ENCODE peak calls at places on chromosomes 7 and 10, in six cellular contexts. One of them, this sample, is unnamed.

GRCh38 chr10:96017227-96017687 is 26.1 kb upstream of the CCNJ start:
- DNase-seq in tibial nerve: no peak
- DNase-seq in pancreas: no peak
- DNase-seq in PC-3: peak
- DNase-seq in CD8-positive, alpha-beta memory T cell: peak
- DNase-seq in hepatocyte: peak
- DNase-seq in this sample: no peak

GRCh38 chr10:85864866-85865526 is 501.6 kb downstream of the GRID1 start:
- DNase-seq in pancreas: no peak
- DNase-seq in tibial nerve: no peak
- DNase-seq in CD8-positive, alpha-beta memory T cell: no peak
- DNase-seq in PC-3: no peak
- DNase-seq in hepatocyte: peak
- DNase-seq in this sample: no peak

GRCh38 chr10:133359554-133359971 is 1.7 kb upstream of the FUOM start:
- DNase-seq in tibial nerve: no peak
- DNase-seq in hepatocyte: peak
- DNase-seq in PC-3: peak
- DNase-seq in CD8-positive, alpha-beta memory T cell: no peak
- DNase-seq in pancreas: peak
- DNase-seq in this sample: no peak

GRCh38 chr7:151745090-151745638 is 131.8 kb downstream of the PRKAG2 start:
- DNase-seq in hepatocyte: peak
- DNase-seq in PC-3: peak
- DNase-seq in CD8-positive, alpha-beta memory T cell: no peak
- DNase-seq in pancreas: peak
- DNase-seq in tibial nerve: peak
- DNase-seq in this sample: no peak

GRCh38 chr7:141648276-141649114 is 53.5 kb downstream of the DENND11 start:
- DNase-seq in pancreas: no peak
- DNase-seq in CD8-positive, alpha-beta memory T cell: no peak
- DNase-seq in hepatocyte: no peak
- DNase-seq in tibial nerve: no peak
- DNase-seq in PC-3: no peak
- DNase-seq in this sample: no peak

GRCh38 chr10:32357056-32357735 is 10.2 kb upstream of the EPC1 start:
- DNase-seq in tibial nerve: no peak
- DNase-seq in hepatocyte: no peak
- DNase-seq in pancreas: no peak
- DNase-seq in PC-3: no peak
- DNase-seq in CD8-positive, alpha-beta memory T cell: no peak
- DNase-seq in this sample: no peak

GRCh38 chr7:156607332-156608175 is 33.0 kb upstream of the RNF32 start:
- DNase-seq in hepatocyte: no peak
- DNase-seq in PC-3: no peak
- DNase-seq in pancreas: no peak
- DNase-seq in CD8-positive, alpha-beta memory T cell: no peak
- DNase-seq in tibial nerve: no peak
- DNase-seq in this sample: no peak

GRCh38 chr10:77578583-77579227 is 58.9 kb downstream of the KCNMA1 start:
- DNase-seq in CD8-positive, alpha-beta memory T cell: no peak
- DNase-seq in hepatocyte: no peak
- DNase-seq in PC-3: peak
- DNase-seq in tibial nerve: no peak
- DNase-seq in pancreas: no peak
- DNase-seq in this sample: no peak

GRCh38 chr10:119448579-119449209 is 93.8 kb downstream of the RGS10 start:
- DNase-seq in hepatocyte: no peak
- DNase-seq in CD8-positive, alpha-beta memory T cell: no peak
- DNase-seq in pancreas: no peak
- DNase-seq in PC-3: no peak
- DNase-seq in tibial nerve: no peak
- DNase-seq in this sample: peak

GRCh38 chr10:95350212-95350829 is 59.5 kb upstream of the PDLIM1 start:
- DNase-seq in PC-3: no peak
- DNase-seq in pancreas: no peak
- DNase-seq in hepatocyte: no peak
- DNase-seq in tibial nerve: no peak
- DNase-seq in CD8-positive, alpha-beta memory T cell: no peak
- DNase-seq in this sample: no peak

GRCh38 chr10:4775808-4776207 is 50.2 kb upstream of the AKR1E2 start:
- DNase-seq in CD8-positive, alpha-beta memory T cell: no peak
- DNase-seq in pancreas: no peak
- DNase-seq in hepatocyte: no peak
- DNase-seq in tibial nerve: no peak
- DNase-seq in PC-3: peak
- DNase-seq in this sample: no peak

DNA sequence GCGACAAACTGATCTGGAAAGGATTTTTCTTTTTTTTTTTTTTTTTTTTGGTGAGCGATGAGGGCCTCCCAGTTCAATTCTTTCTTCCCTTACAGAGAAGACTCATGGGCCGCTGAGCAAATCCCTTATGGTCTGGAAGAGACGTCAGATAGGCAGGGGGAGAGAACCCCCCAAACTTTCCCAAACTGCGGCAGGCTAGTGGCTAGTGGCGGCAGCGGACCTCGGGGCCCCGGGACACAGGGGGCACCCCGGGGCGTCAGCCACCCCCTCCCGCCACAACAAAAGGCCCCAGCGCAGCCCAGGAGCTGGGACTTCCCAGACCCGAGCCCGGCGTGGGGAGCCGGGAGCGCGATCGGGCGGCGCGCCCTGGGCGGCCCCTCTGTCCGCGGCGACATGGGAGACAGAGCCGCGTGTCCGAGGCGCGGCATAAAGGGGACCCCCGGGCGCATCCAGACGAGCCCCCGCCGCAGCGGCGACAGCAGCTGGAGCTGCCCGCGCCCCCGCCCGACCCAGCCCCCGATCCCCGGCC is 813 bp downstream of the FAM171A1 start:
- DNase-seq in hepatocyte: peak
- DNase-seq in tibial nerve: no peak
- DNase-seq in pancreas: peak
- DNase-seq in PC-3: no peak
- DNase-seq in CD8-positive, alpha-beta memory T cell: peak
- DNase-seq in this sample: peak
- H3K4me3 ChIP-seq in hepatocyte: peak
- H3K4me3 ChIP-seq in tibial nerve: peak
- H3K4me3 ChIP-seq in pancreas: peak
- H3K4me3 ChIP-seq in PC-3: peak
- H3K4me3 ChIP-seq in CD8-positive, alpha-beta memory T cell: peak
- H3K4me3 ChIP-seq in this sample: peak

GRCh38 chr7:50396856-50397255 is 53.3 kb downstream of the FIGNL1 start:
- DNase-seq in CD8-positive, alpha-beta memory T cell: no peak
- DNase-seq in hepatocyte: no peak
- DNase-seq in pancreas: no peak
- DNase-seq in PC-3: no peak
- DNase-seq in tibial nerve: no peak
- DNase-seq in this sample: no peak
- H3K4me3 ChIP-seq in CD8-positive, alpha-beta memory T cell: no peak
- H3K4me3 ChIP-seq in hepatocyte: no peak
- H3K4me3 ChIP-seq in pancreas: no peak
- H3K4me3 ChIP-seq in PC-3: no peak
- H3K4me3 ChIP-seq in tibial nerve: no peak
- H3K4me3 ChIP-seq in this sample: no peak

GRCh38 chr7:47582748-47583740 is 1.1 kb upstream of the TNS3 start:
- DNase-seq in CD8-positive, alpha-beta memory T cell: no peak
- DNase-seq in tibial nerve: no peak
- DNase-seq in PC-3: no peak
- DNase-seq in hepatocyte: no peak
- DNase-seq in pancreas: no peak
- DNase-seq in this sample: no peak
- H3K4me3 ChIP-seq in CD8-positive, alpha-beta memory T cell: no peak
- H3K4me3 ChIP-seq in tibial nerve: peak
- H3K4me3 ChIP-seq in PC-3: peak
- H3K4me3 ChIP-seq in hepatocyte: no peak
- H3K4me3 ChIP-seq in pancreas: no peak
- H3K4me3 ChIP-seq in this sample: no peak

DNA sequence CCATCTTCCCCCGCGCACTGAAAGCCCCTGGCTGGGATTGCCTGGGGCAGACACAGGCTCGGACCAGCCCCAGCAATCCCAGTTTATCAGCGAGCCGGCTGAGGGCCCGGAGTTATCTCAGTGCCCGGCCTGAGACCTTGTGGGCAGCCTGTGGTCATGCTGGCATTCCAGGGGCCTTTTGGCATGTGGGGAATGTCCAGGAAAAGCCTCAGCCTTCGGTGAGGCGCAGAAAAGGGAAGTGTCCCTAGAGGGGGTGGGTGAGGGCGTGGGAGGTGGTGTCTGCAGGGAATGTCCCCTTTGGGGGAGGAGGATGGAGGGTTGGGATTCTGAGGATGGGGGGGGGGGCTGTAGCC is 167.9 kb upstream of the TNRC18 start:
- DNase-seq in PC-3: peak
- DNase-seq in hepatocyte: peak
- DNase-seq in CD8-positive, alpha-beta memory T cell: no peak
- DNase-seq in pancreas: no peak
- DNase-seq in tibial nerve: no peak
- DNase-seq in this sample: no peak
- H3K4me3 ChIP-seq in PC-3: peak
- H3K4me3 ChIP-seq in hepatocyte: no peak
- H3K4me3 ChIP-seq in CD8-positive, alpha-beta memory T cell: no peak
- H3K4me3 ChIP-seq in pancreas: no peak
- H3K4me3 ChIP-seq in tibial nerve: no peak
- H3K4me3 ChIP-seq in this sample: no peak

GRCh38 chr10:112783653-112784426 is 166.2 kb upstream of the TCF7L2 start:
- DNase-seq in tibial nerve: no peak
- DNase-seq in hepatocyte: no peak
- DNase-seq in pancreas: no peak
- DNase-seq in CD8-positive, alpha-beta memory T cell: no peak
- DNase-seq in PC-3: no peak
- DNase-seq in this sample: no peak
- H3K4me3 ChIP-seq in tibial nerve: no peak
- H3K4me3 ChIP-seq in hepatocyte: no peak
- H3K4me3 ChIP-seq in pancreas: no peak
- H3K4me3 ChIP-seq in CD8-positive, alpha-beta memory T cell: no peak
- H3K4me3 ChIP-seq in PC-3: no peak
- H3K4me3 ChIP-seq in this sample: no peak